ENCODE peak calls at places on chromosomes 12 and 14, in eight cellular contexts. B is transverse colon, Z is left lung, X is neural progenitor cell, U is SK-N-SH, J is fibroblast of lung, V is gastrocnemius medialis, K is IMR-90. Y is an unnamed sample. For H3K9me3, the result is how much of the 10 kb centered on the place peaks cover.

GRCh38 chr12:69161835-69162234 is 77.5 kb upstream of the CPSF6 start:
- DNase-seq in J (peak), U (peak), X (peak), B (no peak), V (no peak), K (no peak), Z (no peak), Y (no peak)

GRCh38 chr14:20998674-20999366 is at the start of gene SLC39A2:
- DNase-seq in U (no peak), Z (peak), K (peak), X (peak), V (peak), J (peak), B (peak), Y (no peak)

GRCh38 chr12:110165540-110166159 is 41.5 kb downstream of the IFT81 start:
- DNase-seq in B (no peak), X (no peak), J (no peak), Z (no peak), K (no peak), V (no peak), U (no peak), Y (no peak)

GRCh38 chr12:80847575-80847974 is 90.2 kb downstream of the LIN7A start:
- DNase-seq in Z (no peak), B (no peak), K (no peak), X (no peak), U (no peak), J (no peak), V (no peak), Y (no peak)

GRCh38 chr12:82789674-82790073 is 103.0 kb downstream of the TMTC2 start:
- DNase-seq in K (no peak), U (no peak), X (no peak), J (no peak), Z (no peak), B (no peak), V (no peak), Y (no peak)

GRCh38 chr12:109951136-109951535 is 45.0 kb downstream of the GIT2 start:
- DNase-seq in K (peak), U (no peak), B (no peak), Z (no peak), V (no peak), X (no peak), J (peak), Y (no peak)

GRCh38 chr12:65657635-65658034 is 166.6 kb upstream of the HMGA2 start:
- DNase-seq in Z (no peak), K (no peak), J (no peak), X (no peak), B (no peak), V (no peak), U (no peak), Y (no peak)

GRCh38 chr12:19744760-19745218 is 305.5 kb downstream of the AEBP2 start:
- DNase-seq in B (no peak), X (no peak), V (no peak), K (peak), U (no peak), J (peak), Z (no peak), Y (no peak)

GRCh38 chr12:98743362-98743953 is 98.4 kb downstream of the APAF1 start:
- DNase-seq in Z (no peak), U (peak), X (peak), V (no peak), B (no peak), K (peak), J (no peak), Y (no peak)

GRCh38 chr12:59041241-59042121 is 121.2 kb upstream of the LRIG3 start:
- DNase-seq in K (peak), X (no peak), V (no peak), U (no peak), B (no peak), J (peak), Z (no peak), Y (no peak)

GRCh38 chr12:107557026-107557425 is 128.6 kb upstream of the PWP1 start:
- DNase-seq in B (no peak), Z (no peak), V (no peak), U (no peak), K (no peak), X (no peak), J (no peak), Y (no peak)

GRCh38 chr12:54413284-54414190 is 5.5 kb downstream of the ITGA5 start:
- DNase-seq in U (no peak), B (peak), Z (peak), K (no peak), V (peak), X (no peak), J (no peak), Y (peak)

GRCh38 chr12:51866762-51867161 is 18.2 kb upstream of the FIGNL2 start:
- DNase-seq in X (no peak), K (no peak), B (no peak), V (no peak), Z (no peak), J (no peak), U (no peak), Y (peak)

GRCh38 chr12:46105735-46106134 is 115.4 kb upstream of the SCAF11 start:
- DNase-seq in X (no peak), K (no peak), U (no peak), B (no peak), J (no peak), Z (no peak), V (no peak), Y (no peak)

GRCh38 chr14:59705866-59706265 is 129.3 kb upstream of the CCDC175 start:
- DNase-seq in X (no peak), Z (no peak), J (no peak), U (no peak), V (no peak), K (no peak), B (no peak), Y (no peak)

GRCh38 chr14:100065942-100066574 is 836 bp downstream of the EVL start:
- DNase-seq in U (no peak), K (no peak), J (no peak), X (no peak), Z (no peak), B (peak), V (no peak), Y (no peak)

GRCh38 chr12:121537814-121538698 is 42.8 kb downstream of the KDM2B start:
- DNase-seq in V (no peak), X (peak), B (peak), U (peak), Z (peak), J (no peak), K (no peak), Y (peak)

GRCh38 chr12:10732554-10732953 is 9.4 kb upstream of the YBX3 start:
- DNase-seq in V (no peak), J (no peak), Z (no peak), B (no peak), U (no peak), X (no peak), K (no peak), Y (no peak)

GRCh38 chr14:50666772-50667490 is 1.2 kb downstream of the SAV1 start:
- DNase-seq in K (peak), U (peak), J (peak), X (peak), Z (no peak), V (peak), B (peak), Y (no peak)

GRCh38 chr14:20602583-20602982 is 11.4 kb upstream of the RNASE12 start:
- DNase-seq in J (no peak), K (no peak), B (no peak), Z (no peak), X (no peak), V (no peak), U (no peak), Y (no peak)

GRCh38 chr14:22099942-22100763 is 426.5 kb upstream of the OR4E1 start:
- DNase-seq in Z (no peak), V (peak), B (peak), X (peak), U (peak), J (peak), K (peak), Y (no peak)

GRCh38 chr12:95600567-95600966 is 49.3 kb upstream of the USP44 start:
- DNase-seq in B (no peak), J (no peak), V (peak), X (no peak), K (no peak), U (no peak), Z (no peak), Y (no peak)

GRCh38 chr12:120466560-120467315 is 2.8 kb downstream of the SRSF9 start:
- DNase-seq in B (peak), X (peak), U (peak), V (peak), J (peak), K (peak), Z (no peak), Y (no peak)

GRCh38 chr12:5376591-5377207 is 55.2 kb upstream of the NTF3 start:
- DNase-seq in V (peak), J (no peak), X (no peak), K (no peak), Z (no peak), U (no peak), B (peak), Y (no peak)

GRCh38 chr14:38883127-38883526 is 219.9 kb downstream of the SEC23A start:
- DNase-seq in Z (no peak), U (no peak), K (no peak), J (no peak), V (no peak), B (no peak), X (no peak), Y (no peak)

GRCh38 chr14:84095796-84096195 is 1434.1 kb upstream of the FLRT2 start:
- DNase-seq in X (no peak), B (no peak), U (no peak), V (no peak), J (no peak), K (no peak), Z (no peak), Y (no peak)

GRCh38 chr14:84085493-84085892 is 1444.5 kb upstream of the FLRT2 start:
- DNase-seq in B (no peak), U (no peak), J (no peak), V (no peak), X (no peak), K (no peak), Z (no peak), Y (no peak)

GRCh38 chr14:84087986-84088531 is 1441.9 kb upstream of the FLRT2 start:
- DNase-seq in J (peak), V (no peak), U (no peak), K (peak), X (no peak), B (no peak), Z (no peak), Y (no peak)

GRCh38 chr14:84086714-84087113 is 1443.2 kb upstream of the FLRT2 start:
- DNase-seq in K (no peak), J (no peak), V (no peak), B (no peak), U (no peak), X (no peak), Z (no peak), Y (no peak)

GRCh38 chr14:84090837-84091236 is 1439.1 kb upstream of the FLRT2 start:
- DNase-seq in B (no peak), X (no peak), K (no peak), V (no peak), Z (peak), J (no peak), U (no peak), Y (no peak)
- H3K9me3 ChIP-seq in B (under half), X (under half), K (under half), V (under half), Z (under half), J (under half), U (under half), Y (under half)

GRCh38 chr12:124824195-124824594 is 39.5 kb downstream of the SCARB1 start:
- DNase-seq in J (no peak), B (no peak), X (no peak), Z (peak), U (no peak), K (no peak), V (no peak), Y (no peak)
- H3K27ac ChIP-seq in J (no peak), B (no peak), X (no peak), Z (no peak), U (no peak), K (no peak), V (no peak), Y (no peak)

GRCh38 chr12:60616400-60616799 is 1020.6 kb downstream of the SLC16A7 start:
- DNase-seq in B (no peak), K (no peak), X (no peak), J (no peak), V (no peak), U (no peak), Z (peak), Y (no peak)
- H3K9me3 ChIP-seq in B (under half), K (under half), X (under half), J (under half), V (under half), U (under half), Z (half or more), Y (under half)

GRCh38 chr14:36070056-36071043 is 106.2 kb downstream of the PTCSC3 start:
- DNase-seq in X (peak), Z (peak), K (peak), V (no peak), B (peak), J (peak), U (peak), Y (peak)
- H3K27ac ChIP-seq in X (no peak), Z (peak), K (no peak), V (no peak), B (no peak), J (no peak), U (no peak), Y (no peak)

Y was measured in lower lobe of right lung.